ENCODE peak calls at places on chromosomes 16 and 17, in four cellular contexts. One of them, this sample, is unnamed.

GRCh38 chr17:70144260-70144846 is 25.0 kb upstream of the KCNJ2 start:
- DNase-seq in HFF-Myc: no peak
- DNase-seq in stomach: no peak
- DNase-seq in WERI-Rb-1: no peak
- DNase-seq in this sample: no peak

GRCh38 chr16:11049396-11050059 is 105.2 kb downstream of the CLEC16A start:
- DNase-seq in HFF-Myc: no peak
- DNase-seq in stomach: no peak
- DNase-seq in WERI-Rb-1: no peak
- DNase-seq in this sample: no peak

GRCh38 chr17:77312786-77313599 is 172.2 kb downstream of the SEC14L1 start:
- DNase-seq in HFF-Myc: no peak
- DNase-seq in stomach: peak
- DNase-seq in WERI-Rb-1: no peak
- DNase-seq in this sample: no peak

GRCh38 chr16:81207076-81207475 is 31.4 kb upstream of the BCO1 start:
- DNase-seq in HFF-Myc: no peak
- DNase-seq in stomach: no peak
- DNase-seq in WERI-Rb-1: no peak
- DNase-seq in this sample: no peak

GRCh38 chr17:61260061-61260797 is 139.4 kb upstream of the TBX2 start:
- DNase-seq in HFF-Myc: no peak
- DNase-seq in stomach: no peak
- DNase-seq in WERI-Rb-1: no peak
- DNase-seq in this sample: no peak

GRCh38 chr16:19415918-19416317 is 1.8 kb upstream of the TMC5 start:
- DNase-seq in HFF-Myc: no peak
- DNase-seq in stomach: no peak
- DNase-seq in WERI-Rb-1: no peak
- DNase-seq in this sample: no peak

GRCh38 chr16:27890006-27890405 is 173.5 kb downstream of the GSG1L start:
- DNase-seq in HFF-Myc: no peak
- DNase-seq in stomach: no peak
- DNase-seq in WERI-Rb-1: no peak
- DNase-seq in this sample: no peak

GRCh38 chr16:14470788-14471187 is 159.3 kb downstream of the PARN start:
- DNase-seq in HFF-Myc: no peak
- DNase-seq in stomach: no peak
- DNase-seq in WERI-Rb-1: no peak
- DNase-seq in this sample: no peak

GRCh38 chr16:74931445-74931844 is 53.5 kb downstream of the WDR59 start:
- DNase-seq in HFF-Myc: no peak
- DNase-seq in stomach: no peak
- DNase-seq in WERI-Rb-1: no peak
- DNase-seq in this sample: no peak

GRCh38 chr16:53291757-53292392 is 142.4 kb upstream of the RBL2 start:
- DNase-seq in HFF-Myc: no peak
- DNase-seq in stomach: no peak
- DNase-seq in WERI-Rb-1: no peak
- DNase-seq in this sample: no peak

GRCh38 chr17:7216242-7217112 is 3.2 kb downstream of the DLG4 start:
- DNase-seq in HFF-Myc: no peak
- DNase-seq in stomach: no peak
- DNase-seq in WERI-Rb-1: no peak
- DNase-seq in this sample: no peak

GRCh38 chr16:340370-341091 is 12.0 kb downstream of the AXIN1 start:
- DNase-seq in HFF-Myc: no peak
- DNase-seq in stomach: no peak
- DNase-seq in WERI-Rb-1: no peak
- DNase-seq in this sample: no peak

GRCh38 chr16:15985144-15985543 is 35.7 kb downstream of the ABCC1 start:
- DNase-seq in HFF-Myc: no peak
- DNase-seq in stomach: no peak
- DNase-seq in WERI-Rb-1: no peak
- DNase-seq in this sample: no peak

GRCh38 chr17:17570207-17570797 is 21.2 kb downstream of the PEMT start:
- DNase-seq in HFF-Myc: no peak
- DNase-seq in stomach: peak
- DNase-seq in WERI-Rb-1: peak
- DNase-seq in this sample: no peak

GRCh38 chr17:48754500-48755261 is 26.1 kb upstream of the HOXB13 start:
- DNase-seq in HFF-Myc: no peak
- DNase-seq in stomach: no peak
- DNase-seq in WERI-Rb-1: no peak
- DNase-seq in this sample: no peak

GRCh38 chr16:29745853-29746345 is at the start of gene C16orf54:
- DNase-seq in HFF-Myc: no peak
- DNase-seq in stomach: peak
- DNase-seq in WERI-Rb-1: no peak
- DNase-seq in this sample: peak

GRCh38 chr17:60165976-60166375 is 16.2 kb downstream of the CA4 start:
- DNase-seq in HFF-Myc: no peak
- DNase-seq in stomach: peak
- DNase-seq in WERI-Rb-1: peak
- DNase-seq in this sample: no peak

GRCh38 chr16:3067929-3068288 is 2.5 kb downstream of the IL32 start:
- DNase-seq in HFF-Myc: no peak
- DNase-seq in stomach: no peak
- DNase-seq in WERI-Rb-1: no peak
- DNase-seq in this sample: no peak

GRCh38 chr16:66065869-66066403 is 300.6 kb upstream of the CDH5 start:
- DNase-seq in HFF-Myc: no peak
- DNase-seq in stomach: no peak
- DNase-seq in WERI-Rb-1: no peak
- DNase-seq in this sample: no peak

GRCh38 chr17:30559656-30560055 is 82.4 kb downstream of the GOSR1 start:
- DNase-seq in HFF-Myc: no peak
- DNase-seq in stomach: peak
- DNase-seq in WERI-Rb-1: no peak
- DNase-seq in this sample: no peak

GRCh38 chr16:73433493-73434307 is 385.8 kb upstream of the ZFHX3 start:
- DNase-seq in HFF-Myc: no peak
- DNase-seq in stomach: no peak
- DNase-seq in WERI-Rb-1: no peak
- DNase-seq in this sample: no peak

GRCh38 chr17:4605826-4606225 is 21.5 kb downstream of the SMTNL2 start:
- DNase-seq in HFF-Myc: no peak
- DNase-seq in stomach: no peak
- DNase-seq in WERI-Rb-1: no peak
- DNase-seq in this sample: no peak

GRCh38 chr17:82793974-82794620 is 42.2 kb downstream of the TBCD start:
- DNase-seq in HFF-Myc: peak
- DNase-seq in stomach: no peak
- DNase-seq in WERI-Rb-1: no peak
- DNase-seq in this sample: no peak

GRCh38 chr17:32486091-32486700 is 597 bp upstream of the CDK5R1 start:
- DNase-seq in HFF-Myc: no peak
- DNase-seq in stomach: peak
- DNase-seq in WERI-Rb-1: peak
- DNase-seq in this sample: no peak

GRCh38 chr17:65901394-65901793 is 290.5 kb downstream of the CEP112 start:
- DNase-seq in HFF-Myc: no peak
- DNase-seq in stomach: no peak
- DNase-seq in WERI-Rb-1: no peak
- DNase-seq in this sample: no peak

GRCh38 chr16:1832831-1833454 is 5.9 kb downstream of the FAHD1 start:
- DNase-seq in HFF-Myc: no peak
- DNase-seq in stomach: no peak
- DNase-seq in WERI-Rb-1: no peak
- DNase-seq in this sample: no peak

GRCh38 chr16:84458606-84459516 is 45.6 kb downstream of the MEAK7 start:
- DNase-seq in HFF-Myc: no peak
- DNase-seq in stomach: no peak
- DNase-seq in WERI-Rb-1: no peak
- DNase-seq in this sample: no peak

GRCh38 chr16:88783391-88784073 is 1.5 kb downstream of the PIEZO1 start:
- DNase-seq in HFF-Myc: no peak
- DNase-seq in stomach: peak
- DNase-seq in WERI-Rb-1: no peak
- DNase-seq in this sample: peak

GRCh38 chr16:79915264-79916160 is 315.0 kb upstream of the MAF start:
- DNase-seq in HFF-Myc: no peak
- DNase-seq in stomach: no peak
- DNase-seq in WERI-Rb-1: no peak
- DNase-seq in this sample: no peak